ENCODE peak calls at places on chromosomes 7 and 10, in seven cellular contexts. E is anterior cingulate cortex; C is GM20000; L is GM04503; I is stimulated activated CD8-positive, alpha-beta memory T cell treated with anti-CD3 and anti-CD28 coated beads, Interleukin-15, amount 100 ng/mL, for 24 hours; J is posterior cingulate gyrus; V is activated T-cell treated with anti-CD3 and anti-CD28 coated beads for 1 hour. F is an unnamed sample.

GRCh38 chr10:26441491-26442214 is 3.5 kb downstream of the APBB1IP start:
- DNase-seq in E (no peak), C (no peak), L (no peak), I (no peak), J (no peak), V (no peak), F (peak; percentile 46)

GRCh38 chr7:78530351-78530750 is 731.8 kb downstream of the PHTF2 start:
- DNase-seq in E (no peak), C (no peak), L (peak; percentile 21), I (no peak), J (no peak), V (no peak), F (no peak)

GRCh38 chr10:61939575-61940301 is 38.2 kb downstream of the ARID5B start:
- DNase-seq in E (no peak), C (no peak), L (peak; percentile 48), I (no peak), J (no peak), V (no peak), F (no peak)

GRCh38 chr7:92691578-92691977 is 101.4 kb upstream of the FAM133B start:
- DNase-seq in E (no peak), C (peak; percentile 40), L (no peak), I (no peak), J (no peak), V (no peak), F (no peak)

GRCh38 chr7:92609921-92610518 is 19.8 kb upstream of the FAM133B start:
- DNase-seq in E (no peak), C (no peak), L (no peak), I (no peak), J (no peak), V (no peak), F (no peak)

GRCh38 chr7:68770649-68771048 is 827.6 kb upstream of the AUTS2 start:
- DNase-seq in E (no peak), C (no peak), L (no peak), I (no peak), J (peak; percentile 8), V (no peak), F (no peak)

GRCh38 chr10:103659674-103660363 is 166.3 kb downstream of the NEURL1 start:
- DNase-seq in E (peak; percentile 48), C (peak; percentile 88), L (peak; percentile 85), I (no peak), J (peak; percentile 61), V (peak; percentile 23), F (peak; percentile 62)

GRCh38 chr7:28804990-28805389 is 153.1 kb downstream of the TRIL start:
- DNase-seq in E (no peak), C (no peak), L (peak; percentile 51), I (no peak), J (no peak), V (no peak), F (peak; percentile 67)

GRCh38 chr7:149569025-149569725 is 71.6 kb upstream of the ZNF746 start:
- DNase-seq in E (no peak), C (no peak), L (no peak), I (no peak), J (no peak), V (no peak), F (peak; percentile 89)

GRCh38 chr7:5610500-5611186 is 170.8 kb downstream of the RNF216 start:
- DNase-seq in E (no peak), C (no peak), L (no peak), I (no peak), J (no peak), V (no peak), F (no peak)

GRCh38 chr10:70565556-70566514 is 36.7 kb downstream of the PRF1 start:
- DNase-seq in E (no peak), C (no peak), L (no peak), I (no peak), J (no peak), V (no peak), F (no peak)

GRCh38 chr7:157003445-157004049 is 6.9 kb downstream of the MNX1 start:
- DNase-seq in E (no peak), C (no peak), L (no peak), I (no peak), J (no peak), V (no peak), F (no peak)

GRCh38 chr7:54839538-54840213 is 80.7 kb upstream of the SEC61G start:
- DNase-seq in E (no peak), C (peak; percentile 30), L (no peak), I (no peak), J (peak; percentile 49), V (no peak), F (no peak)

GRCh38 chr10:86652361-86653202 is 1.8 kb upstream of the OPN4 start:
- DNase-seq in E (no peak), C (no peak), L (no peak), I (no peak), J (peak; percentile 4), V (no peak), F (no peak)

GRCh38 chr7:158321936-158322615 is 265.5 kb downstream of the PTPRN2 start:
- DNase-seq in E (no peak), C (no peak), L (no peak), I (no peak), J (no peak), V (no peak), F (no peak)

GRCh38 chr10:37584643-37585042 is 272.8 kb downstream of the ZNF248 start:
- DNase-seq in E (no peak), C (no peak), L (no peak), I (no peak), J (no peak), V (no peak), F (no peak)

GRCh38 chr7:45872116-45873034 is 507 bp downstream of the CCDC201 start:
- DNase-seq in E (no peak), C (no peak), L (no peak), I (no peak), J (no peak), V (no peak), F (no peak)

GRCh38 chr10:132848951-132849545 is 63.1 kb upstream of the NKX6-2 start:
- DNase-seq in E (no peak), C (no peak), L (no peak), I (no peak), J (no peak), V (no peak), F (no peak)

GRCh38 chr10:86613905-86614304 is 40.4 kb upstream of the OPN4 start:
- DNase-seq in E (no peak), C (no peak), L (no peak), I (no peak), J (no peak), V (no peak), F (no peak)